ENCODE peak calls at places on chromosomes 6 and 20, in six cellular contexts. One of them, this sample, is unnamed.

GRCh38 chr6:5941188-5941587 is 65.5 kb downstream of the NRN1 start:
- DNase-seq in RWPE1: no peak
- DNase-seq in mesothelial cell of epicardium: no peak
- DNase-seq in hepatocyte: no peak
- DNase-seq in WTC11: no peak
- DNase-seq in A549: no peak
- DNase-seq in this sample: no peak

GRCh38 chr6:5205877-5206840 is 54.6 kb downstream of the LYRM4 start:
- DNase-seq in RWPE1: no peak
- DNase-seq in hepatocyte: peak
- DNase-seq in A549: no peak
- DNase-seq in mesothelial cell of epicardium: peak
- DNase-seq in WTC11: no peak
- DNase-seq in this sample: peak

GRCh38 chr6:132153221-132153896 is 202.2 kb upstream of the CCN2 start:
- DNase-seq in WTC11: no peak
- DNase-seq in hepatocyte: no peak
- DNase-seq in RWPE1: no peak
- DNase-seq in A549: no peak
- DNase-seq in mesothelial cell of epicardium: no peak
- DNase-seq in this sample: no peak

GRCh38 chr20:17557675-17558006 is 12.2 kb upstream of the DSTN start:
- DNase-seq in A549: peak
- DNase-seq in RWPE1: peak
- DNase-seq in WTC11: no peak
- DNase-seq in mesothelial cell of epicardium: no peak
- DNase-seq in hepatocyte: peak
- DNase-seq in this sample: peak

GRCh38 chr20:57986776-57987175 is 241.7 kb downstream of the ANKRD60 start:
- DNase-seq in A549: no peak
- DNase-seq in WTC11: no peak
- DNase-seq in RWPE1: no peak
- DNase-seq in hepatocyte: no peak
- DNase-seq in mesothelial cell of epicardium: no peak
- DNase-seq in this sample: no peak

GRCh38 chr20:21529863-21530262 is 16.0 kb upstream of the NKX2-2 start:
- DNase-seq in RWPE1: no peak
- DNase-seq in WTC11: no peak
- DNase-seq in hepatocyte: no peak
- DNase-seq in mesothelial cell of epicardium: no peak
- DNase-seq in A549: no peak
- DNase-seq in this sample: no peak

GRCh38 chr6:18681828-18682503 is 294.8 kb downstream of the RNF144B start:
- DNase-seq in WTC11: no peak
- DNase-seq in mesothelial cell of epicardium: no peak
- DNase-seq in A549: no peak
- DNase-seq in hepatocyte: no peak
- DNase-seq in RWPE1: no peak
- DNase-seq in this sample: no peak

GRCh38 chr6:18148304-18149025 is 6.4 kb downstream of the TPMT start:
- DNase-seq in A549: no peak
- DNase-seq in WTC11: no peak
- DNase-seq in hepatocyte: peak
- DNase-seq in RWPE1: peak
- DNase-seq in mesothelial cell of epicardium: no peak
- DNase-seq in this sample: peak

GRCh38 chr20:63754008-63754407 is 14.4 kb downstream of the SLC2A4RG start:
- DNase-seq in RWPE1: no peak
- DNase-seq in A549: no peak
- DNase-seq in WTC11: no peak
- DNase-seq in hepatocyte: peak
- DNase-seq in mesothelial cell of epicardium: no peak
- DNase-seq in this sample: no peak

GRCh38 chr20:23115823-23116222 is 29.7 kb upstream of the CD93 start:
- DNase-seq in A549: no peak
- DNase-seq in RWPE1: no peak
- DNase-seq in hepatocyte: no peak
- DNase-seq in mesothelial cell of epicardium: no peak
- DNase-seq in WTC11: no peak
- DNase-seq in this sample: no peak

GRCh38 chr6:136793348-136793747 is 1.1 kb upstream of the MAP3K5 start:
- DNase-seq in A549: no peak
- DNase-seq in RWPE1: no peak
- DNase-seq in hepatocyte: no peak
- DNase-seq in mesothelial cell of epicardium: no peak
- DNase-seq in WTC11: no peak
- DNase-seq in this sample: no peak

GRCh38 chr6:18016133-18016532 is 28.7 kb upstream of the KIF13A start:
- DNase-seq in mesothelial cell of epicardium: no peak
- DNase-seq in WTC11: no peak
- DNase-seq in RWPE1: peak
- DNase-seq in hepatocyte: no peak
- DNase-seq in A549: no peak
- DNase-seq in this sample: no peak

GRCh38 chr6:48611332-48611731 is 500.3 kb upstream of the PTCHD4 start:
- DNase-seq in WTC11: no peak
- DNase-seq in RWPE1: no peak
- DNase-seq in mesothelial cell of epicardium: no peak
- DNase-seq in A549: no peak
- DNase-seq in hepatocyte: no peak
- DNase-seq in this sample: no peak

GRCh38 chr6:144939926-144940325 is 654.8 kb downstream of the UTRN start:
- DNase-seq in RWPE1: no peak
- DNase-seq in A549: no peak
- DNase-seq in WTC11: no peak
- DNase-seq in hepatocyte: no peak
- DNase-seq in mesothelial cell of epicardium: no peak
- DNase-seq in this sample: no peak

GRCh38 chr20:24236204-24236603 is 233.2 kb upstream of the SYNDIG1 start:
- DNase-seq in mesothelial cell of epicardium: no peak
- DNase-seq in WTC11: no peak
- DNase-seq in RWPE1: no peak
- DNase-seq in A549: no peak
- DNase-seq in hepatocyte: no peak
- DNase-seq in this sample: no peak

GRCh38 chr20:46171909-46172308 is 53.8 kb downstream of the CD40 start:
- DNase-seq in mesothelial cell of epicardium: no peak
- DNase-seq in A549: no peak
- DNase-seq in RWPE1: no peak
- DNase-seq in hepatocyte: no peak
- DNase-seq in WTC11: no peak
- DNase-seq in this sample: no peak

GRCh38 chr6:159110748-159111147 is 58.5 kb upstream of the FNDC1 start:
- DNase-seq in RWPE1: no peak
- DNase-seq in A549: no peak
- DNase-seq in hepatocyte: no peak
- DNase-seq in WTC11: no peak
- DNase-seq in mesothelial cell of epicardium: no peak
- DNase-seq in this sample: no peak

GRCh38 chr6:5302995-5303622 is 41.8 kb downstream of the FARS2 start:
- DNase-seq in A549: peak
- DNase-seq in RWPE1: peak
- DNase-seq in mesothelial cell of epicardium: no peak
- DNase-seq in WTC11: peak
- DNase-seq in hepatocyte: peak
- DNase-seq in this sample: peak

GRCh38 chr6:158142789-158143188 is 25.3 kb downstream of the SERAC1 start:
- DNase-seq in A549: no peak
- DNase-seq in WTC11: no peak
- DNase-seq in hepatocyte: peak
- DNase-seq in RWPE1: peak
- DNase-seq in mesothelial cell of epicardium: no peak
- DNase-seq in this sample: no peak

GRCh38 chr20:50281831-50282591 is 91.4 kb downstream of the CEBPB start:
- DNase-seq in WTC11: peak
- DNase-seq in RWPE1: no peak
- DNase-seq in mesothelial cell of epicardium: no peak
- DNase-seq in A549: no peak
- DNase-seq in hepatocyte: no peak
- DNase-seq in this sample: no peak
- TF ChIP-seq CTCF in WTC11: no peak
- TF ChIP-seq CTCF in RWPE1: no peak
- TF ChIP-seq CTCF in mesothelial cell of epicardium: no peak
- TF ChIP-seq CTCF in A549: peak
- TF ChIP-seq CTCF in hepatocyte: peak
- TF ChIP-seq CTCF in this sample: peak

DNA sequence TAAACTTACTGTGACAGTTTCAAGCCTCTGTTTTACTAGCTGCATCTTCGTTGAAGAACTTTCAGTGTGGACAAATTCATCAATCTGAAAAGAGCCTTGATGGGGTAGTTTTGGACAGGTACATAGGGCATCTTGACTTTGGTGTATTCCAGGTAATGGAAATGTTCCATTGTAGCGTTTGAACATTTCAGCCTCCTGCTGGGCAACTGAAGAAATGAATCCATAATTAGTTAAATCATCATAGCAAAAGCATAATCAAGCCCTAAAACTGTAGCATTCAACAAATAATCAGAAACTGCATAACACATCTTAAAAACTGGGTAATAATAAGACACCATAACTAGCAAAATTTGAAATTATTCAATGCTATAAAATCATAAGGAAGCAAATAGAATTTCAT is 86.2 kb downstream of the AHI1 start:
- DNase-seq in RWPE1: peak
- DNase-seq in A549: no peak
- DNase-seq in mesothelial cell of epicardium: no peak
- DNase-seq in hepatocyte: no peak
- DNase-seq in WTC11: no peak
- DNase-seq in this sample: no peak
- TF ChIP-seq CTCF in RWPE1: no peak
- TF ChIP-seq CTCF in A549: no peak
- TF ChIP-seq CTCF in mesothelial cell of epicardium: peak
- TF ChIP-seq CTCF in hepatocyte: peak
- TF ChIP-seq CTCF in WTC11: no peak
- TF ChIP-seq CTCF in this sample: no peak

DNA sequence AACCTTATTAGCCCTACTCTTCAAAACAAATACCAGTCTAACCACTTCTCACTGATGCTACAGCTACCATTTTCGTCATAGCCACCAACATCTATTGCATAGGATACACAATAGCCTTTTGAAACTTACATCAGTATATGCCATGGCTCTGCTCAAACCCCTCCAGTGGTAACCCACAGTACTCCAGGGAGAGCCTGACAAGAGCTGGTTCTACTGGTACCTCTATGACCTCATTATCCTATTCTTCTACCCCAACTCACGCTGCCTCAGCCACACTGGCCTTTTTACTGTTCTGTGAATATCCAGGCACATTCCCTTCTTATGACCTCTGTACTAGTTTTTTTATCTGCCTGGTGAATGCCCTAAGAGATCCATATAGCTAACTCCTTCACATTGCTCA is 157.6 kb downstream of the ARHGAP18 start:
- DNase-seq in mesothelial cell of epicardium: no peak
- DNase-seq in RWPE1: no peak
- DNase-seq in WTC11: no peak
- DNase-seq in hepatocyte: no peak
- DNase-seq in A549: no peak
- DNase-seq in this sample: no peak
- TF ChIP-seq CTCF in mesothelial cell of epicardium: no peak
- TF ChIP-seq CTCF in RWPE1: no peak
- TF ChIP-seq CTCF in WTC11: no peak
- TF ChIP-seq CTCF in hepatocyte: no peak
- TF ChIP-seq CTCF in A549: no peak
- TF ChIP-seq CTCF in this sample: no peak

DNA sequence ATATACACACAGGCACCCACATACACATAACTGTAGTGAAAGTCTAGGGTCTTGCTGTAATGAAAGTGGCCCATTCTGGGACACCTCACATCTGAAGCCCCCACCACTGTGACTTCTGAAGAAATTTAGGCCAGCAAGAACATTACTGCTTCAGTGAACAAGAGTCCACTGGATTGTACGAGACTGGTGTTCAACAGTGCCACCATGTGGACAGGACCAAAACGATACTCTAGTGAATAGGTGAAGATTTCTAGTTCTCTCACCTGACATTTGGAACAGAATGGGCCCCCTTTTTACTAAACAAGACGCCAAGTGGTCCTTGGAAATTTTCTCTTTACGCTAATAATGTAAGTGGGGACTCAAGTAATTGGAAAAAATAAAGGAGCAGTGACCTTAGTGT is 156.9 kb downstream of the MAFB start:
- DNase-seq in mesothelial cell of epicardium: no peak
- DNase-seq in A549: no peak
- DNase-seq in hepatocyte: no peak
- DNase-seq in RWPE1: no peak
- DNase-seq in WTC11: peak
- DNase-seq in this sample: peak
- TF ChIP-seq CTCF in mesothelial cell of epicardium: no peak
- TF ChIP-seq CTCF in A549: peak
- TF ChIP-seq CTCF in hepatocyte: peak
- TF ChIP-seq CTCF in RWPE1: no peak
- TF ChIP-seq CTCF in WTC11: peak
- TF ChIP-seq CTCF in this sample: peak

GRCh38 chr6:12436683-12437082 is 146.5 kb downstream of the EDN1 start:
- DNase-seq in WTC11: no peak
- DNase-seq in hepatocyte: peak
- DNase-seq in RWPE1: no peak
- DNase-seq in mesothelial cell of epicardium: no peak
- DNase-seq in A549: no peak
- DNase-seq in this sample: no peak

GRCh38 chr6:12436224-12436623 is 146.1 kb downstream of the EDN1 start:
- DNase-seq in hepatocyte: no peak
- DNase-seq in mesothelial cell of epicardium: no peak
- DNase-seq in WTC11: no peak
- DNase-seq in A549: no peak
- DNase-seq in RWPE1: no peak
- DNase-seq in this sample: no peak

GRCh38 chr6:12439296-12439695 is 149.1 kb downstream of the EDN1 start:
- DNase-seq in A549: no peak
- DNase-seq in mesothelial cell of epicardium: no peak
- DNase-seq in hepatocyte: no peak
- DNase-seq in RWPE1: peak
- DNase-seq in WTC11: no peak
- DNase-seq in this sample: no peak

GRCh38 chr6:12440981-12441380 is 150.8 kb downstream of the EDN1 start:
- DNase-seq in hepatocyte: no peak
- DNase-seq in A549: no peak
- DNase-seq in mesothelial cell of epicardium: no peak
- DNase-seq in WTC11: no peak
- DNase-seq in RWPE1: peak
- DNase-seq in this sample: no peak
- TF ChIP-seq CTCF in hepatocyte: no peak
- TF ChIP-seq CTCF in A549: no peak
- TF ChIP-seq CTCF in mesothelial cell of epicardium: no peak
- TF ChIP-seq CTCF in WTC11: no peak
- TF ChIP-seq CTCF in RWPE1: no peak
- TF ChIP-seq CTCF in this sample: no peak

DNA sequence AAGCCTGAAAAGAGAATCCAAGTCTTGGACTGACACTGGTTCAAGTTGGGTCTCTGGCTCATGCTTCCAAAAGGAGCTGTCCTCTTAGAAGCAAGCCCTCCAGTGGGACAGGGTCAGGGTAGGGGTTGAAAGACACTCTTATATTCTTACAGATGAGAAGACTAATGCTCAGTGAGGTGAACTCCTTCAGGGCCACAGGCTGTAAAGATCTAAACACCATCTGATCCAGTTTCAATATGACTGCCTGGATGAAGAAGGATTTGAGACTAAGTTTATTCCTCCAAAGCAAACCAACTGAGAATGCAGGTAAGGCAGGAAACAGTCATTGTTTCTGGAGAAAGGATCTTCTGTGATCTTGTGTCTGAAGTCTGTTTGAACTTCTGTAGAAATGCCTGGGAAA is 99.0 kb upstream of the TAB2 start:
- DNase-seq in WTC11: no peak
- DNase-seq in hepatocyte: no peak
- DNase-seq in A549: no peak
- DNase-seq in mesothelial cell of epicardium: no peak
- DNase-seq in RWPE1: no peak
- DNase-seq in this sample: no peak
- TF ChIP-seq CTCF in WTC11: no peak
- TF ChIP-seq CTCF in hepatocyte: no peak
- TF ChIP-seq CTCF in A549: no peak
- TF ChIP-seq CTCF in mesothelial cell of epicardium: no peak
- TF ChIP-seq CTCF in RWPE1: no peak
- TF ChIP-seq CTCF in this sample: no peak

This sample was measured in Calu3.